ENCODE peak calls at places on chromosomes 4 and X, in nine cellular contexts. Y, R, Q, T, J, O, P, E and H are unnamed samples.

GRCh38 chr4:69875576-69875975 is 15.6 kb upstream of the SULT1E1 start:
- DNase-seq in E (no peak), J (no peak), Y (no peak), T (no peak), O (no peak), P (no peak), R (no peak), Q (no peak), H (no peak)

GRCh38 chr4:94548571-94548970 is 96.8 kb downstream of the PDLIM5 start:
- DNase-seq in Y (no peak), J (no peak), Q (no peak), E (no peak), R (peak), P (no peak), T (no peak), O (no peak), H (no peak)

GRCh38 chrX:123084797-123085196 is 99.3 kb upstream of the GRIA3 start:
- DNase-seq in R (no peak), Q (no peak), T (no peak), P (no peak), J (no peak), E (no peak), O (no peak), Y (no peak), H (no peak)

GRCh38 chrX:153766098-153766817 is 2.2 kb downstream of the PLXNB3 start:
- DNase-seq in Q (no peak), E (peak), R (peak), Y (no peak), P (no peak), J (peak), O (no peak), T (peak), H (no peak)

GRCh38 chr4:7787067-7787466 is 152.6 kb downstream of the AFAP1 start:
- DNase-seq in E (no peak), P (no peak), R (no peak), T (no peak), J (no peak), O (no peak), Q (no peak), Y (no peak), H (no peak)

GRCh38 chr4:182923796-182924365 is 6.7 kb upstream of the DCTD start:
- DNase-seq in Y (no peak), J (no peak), R (no peak), T (no peak), E (no peak), Q (no peak), P (no peak), O (no peak), H (no peak)

GRCh38 chr4:24657768-24658617 is 73.6 kb upstream of the DHX15 start:
- DNase-seq in J (peak), O (no peak), Q (no peak), R (no peak), T (peak), Y (no peak), P (no peak), E (peak), H (no peak)

GRCh38 chrX:104165894-104166734 is at the start of gene FAM199X:
- DNase-seq in E (peak), T (peak), Q (peak), P (peak), O (peak), R (peak), J (peak), Y (peak), H (peak)

GRCh38 chrX:672931-673330 is 42.3 kb downstream of the SHOX start:
- DNase-seq in J (no peak), Q (no peak), E (no peak), O (no peak), R (no peak), P (no peak), Y (no peak), T (no peak), H (no peak)

GRCh38 chr4:175833574-175834350 is 21.7 kb upstream of the GPM6A start:
- DNase-seq in R (no peak), P (no peak), E (peak), O (no peak), Y (no peak), T (no peak), Q (no peak), J (no peak), H (no peak)

GRCh38 chr4:7785017-7785416 is 154.6 kb downstream of the AFAP1 start:
- DNase-seq in Q (no peak), P (no peak), T (no peak), R (no peak), J (no peak), E (peak), Y (no peak), O (no peak), H (no peak)

GRCh38 chr4:5955201-5955821 is 62.4 kb upstream of the CRMP1 start:
- DNase-seq in P (no peak), Y (no peak), Q (no peak), R (no peak), E (no peak), J (no peak), O (no peak), T (peak), H (no peak)

GRCh38 chrX:118188977-118189376 is 72.4 kb upstream of the KLHL13 start:
- DNase-seq in R (no peak), O (no peak), Q (no peak), P (no peak), E (no peak), Y (no peak), J (no peak), T (no peak), H (no peak)